ENCODE peak calls at places on chromosome X, in seven cellular contexts. U is mesendoderm, D is trophoblast cell, L is H9, W is neuronal stem cell, Z is mesenchymal stem cell, F is H1. A is an unnamed sample.
A peak's percentile ranks its signal among the peaks of the same experiment; 100 is the strongest.

GRCh38 chrX:97860206-97860605 is 976.5 kb downstream of the RPA4 start:
- DNase-seq in F (no peak), W (peak; percentile 0), Z (peak; percentile 54), U (no peak), D (no peak), L (no peak), A (peak; percentile 73)

GRCh38 chrX:56788717-56789122 is 59.7 kb downstream of the NBDY start:
- DNase-seq in F (no peak), L (no peak), D (no peak), U (no peak), W (no peak), Z (no peak), A (peak; percentile 47)

GRCh38 chrX:45755719-45756118 is 555.0 kb upstream of the DIPK2B start:
- DNase-seq in Z (no peak), D (no peak), W (no peak), F (no peak), U (no peak), L (no peak), A (no peak)

GRCh38 chrX:40244116-40244515 is 146.4 kb upstream of the BCOR start:
- DNase-seq in F (no peak), U (no peak), Z (no peak), W (no peak), L (no peak), D (no peak), A (no peak)

GRCh38 chrX:50903387-50904027 is 7.0 kb upstream of the BMP15 start:
- DNase-seq in D (peak; percentile 23), F (no peak), W (peak; percentile 20), Z (peak; percentile 47), U (peak; percentile 59), L (no peak), A (peak; percentile 26)

GRCh38 chrX:31297881-31298280 is 226.0 kb upstream of the FTHL17 start:
- DNase-seq in D (no peak), Z (no peak), U (no peak), W (no peak), F (no peak), L (no peak), A (no peak)

GRCh38 chrX:8749697-8750096 is 17.8 kb upstream of the ANOS1 start:
- DNase-seq in L (no peak), D (no peak), Z (no peak), W (no peak), F (no peak), U (no peak), A (no peak)

GRCh38 chrX:11244641-11245040 is 48.6 kb upstream of the AMELX start:
- DNase-seq in L (no peak), W (no peak), Z (no peak), D (no peak), F (no peak), U (no peak), A (peak; percentile 35)

GRCh38 chrX:46777971-46778810 is 19.3 kb upstream of the SLC9A7 start:
- DNase-seq in W (no peak), U (peak; percentile 79), F (no peak), Z (peak; percentile 43), L (no peak), D (no peak), A (peak; percentile 56)

GRCh38 chrX:9369802-9370291 is 95.0 kb upstream of the TBL1X start:
- DNase-seq in F (no peak), W (no peak), U (no peak), L (no peak), D (no peak), Z (no peak), A (no peak)

GRCh38 chrX:124346877-124347241 is 496 bp downstream of the SH2D1A start:
- DNase-seq in Z (no peak), U (no peak), D (no peak), F (no peak), L (no peak), W (no peak), A (no peak)

GRCh38 chrX:44872319-44872816 is 620 bp upstream of the KDM6A start:
- DNase-seq in Z (peak; percentile 42), D (no peak), F (no peak), L (no peak), U (no peak), W (no peak), A (peak; percentile 4)

GRCh38 chrX:148771440-148771839 is 271.0 kb downstream of the AFF2 start:
- DNase-seq in L (no peak), D (no peak), W (no peak), U (no peak), F (no peak), Z (no peak), A (no peak)

GRCh38 chrX:148774276-148774675 is 273.9 kb downstream of the AFF2 start:
- DNase-seq in F (no peak), W (no peak), L (no peak), U (no peak), D (no peak), Z (no peak), A (no peak)
- H3K4ac ChIP-seq in F (no peak overlapping the region), W (no peak overlapping the region), L (no peak overlapping the region), U (no peak overlapping the region), D (no peak overlapping the region), Z (no peak overlapping the region), A (no peak overlapping the region)

DNA sequence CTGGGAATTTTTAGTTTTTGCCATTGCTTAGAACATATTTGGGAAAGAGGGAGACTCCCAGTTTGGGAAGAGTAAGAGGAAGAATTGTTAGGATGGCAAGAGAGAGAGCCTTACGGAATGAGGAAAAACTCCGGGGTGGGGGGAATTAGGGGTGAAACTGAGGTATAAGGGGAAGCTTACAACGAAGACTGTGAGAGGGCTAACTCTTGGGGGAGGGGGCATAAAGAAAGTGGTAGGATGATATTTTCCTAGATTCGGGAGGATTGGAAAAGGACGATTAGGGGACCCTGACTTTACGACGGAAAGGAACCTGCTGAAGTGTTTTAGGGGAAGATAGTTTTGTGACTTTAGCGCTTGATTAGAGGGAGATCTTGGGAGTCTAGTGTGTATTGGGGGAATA is 86.2 kb upstream of the HPRT1 start:
- DNase-seq in F (no peak), L (no peak), D (no peak), Z (peak; percentile 16), U (no peak), W (no peak), A (no peak)
- H3K18ac ChIP-seq in F (no peak overlapping the region), L (no peak overlapping the region), D (no peak overlapping the region), Z (no peak overlapping the region), U (no peak overlapping the region), W (no peak overlapping the region), A (no peak overlapping the region)

GRCh38 chrX:151031365-151031975 is 48.3 kb downstream of the HMGB3 start:
- DNase-seq in D (no peak), L (no peak), W (no peak), Z (no peak), F (no peak), U (no peak), A (no peak)

GRCh38 chrX:151030845-151031244 is 47.7 kb downstream of the HMGB3 start:
- DNase-seq in D (no peak), L (no peak), Z (no peak), U (no peak), W (no peak), F (no peak), A (no peak)
- H3K4ac ChIP-seq in D (no peak overlapping the region), L (no peak overlapping the region), Z (no peak overlapping the region), U (no peak overlapping the region), W (no peak overlapping the region), F (no peak overlapping the region), A (no peak overlapping the region)

DNA sequence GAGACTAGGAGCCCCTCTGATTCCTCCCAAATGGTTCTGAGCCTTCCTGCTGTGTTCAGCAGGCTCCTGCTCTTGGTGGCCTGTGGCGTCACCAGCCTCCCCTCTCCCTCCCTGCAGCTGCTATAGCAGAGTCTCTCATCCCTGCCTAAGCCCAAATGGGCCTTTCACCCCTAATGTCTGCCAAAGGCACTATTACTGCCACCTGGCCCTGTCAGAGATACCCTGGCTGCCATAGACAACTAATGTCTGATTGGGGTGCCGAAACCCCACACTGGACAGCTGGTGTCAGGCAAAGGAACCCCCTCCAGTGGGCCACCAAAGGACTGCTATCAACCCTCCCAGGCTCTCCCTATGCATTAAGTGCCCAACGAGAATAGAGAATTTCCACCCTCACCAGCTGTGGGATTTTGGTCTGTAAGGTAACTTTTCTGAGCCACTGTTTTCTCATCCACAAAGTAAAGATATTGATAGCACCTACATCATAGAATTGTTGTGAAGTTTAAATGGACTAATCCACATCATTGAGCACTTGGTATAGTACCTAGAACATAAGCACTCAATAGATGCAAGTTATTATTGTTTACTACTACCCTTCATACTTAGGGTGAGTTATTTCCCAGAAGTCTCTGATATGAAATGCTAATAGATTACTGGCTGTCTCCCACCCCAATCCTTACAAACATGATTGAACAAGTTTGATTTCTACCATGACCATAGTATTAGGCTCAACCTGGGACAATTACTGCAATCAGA is 421.3 kb downstream of the MID1IP1 start:
- DNase-seq in W (no peak), D (no peak), L (no peak), F (no peak), Z (no peak), U (peak; percentile 29), A (no peak)
- H3K18ac ChIP-seq in W (no peak overlapping the region), D (no peak overlapping the region), L (no peak overlapping the region), F (no peak overlapping the region), Z (no peak overlapping the region), U (no peak overlapping the region), A (no peak overlapping the region)

GRCh38 chrX:6640727-6641126 is 105.8 kb upstream of the VCX3A start:
- DNase-seq in L (no peak), Z (no peak), U (no peak), F (no peak), D (no peak), W (no peak), A (no peak)
- H3K4ac ChIP-seq in L (no peak overlapping the region), Z (no peak overlapping the region), U (no peak overlapping the region), F (no peak overlapping the region), D (no peak overlapping the region), W (no peak overlapping the region), A (no peak overlapping the region)

DNA sequence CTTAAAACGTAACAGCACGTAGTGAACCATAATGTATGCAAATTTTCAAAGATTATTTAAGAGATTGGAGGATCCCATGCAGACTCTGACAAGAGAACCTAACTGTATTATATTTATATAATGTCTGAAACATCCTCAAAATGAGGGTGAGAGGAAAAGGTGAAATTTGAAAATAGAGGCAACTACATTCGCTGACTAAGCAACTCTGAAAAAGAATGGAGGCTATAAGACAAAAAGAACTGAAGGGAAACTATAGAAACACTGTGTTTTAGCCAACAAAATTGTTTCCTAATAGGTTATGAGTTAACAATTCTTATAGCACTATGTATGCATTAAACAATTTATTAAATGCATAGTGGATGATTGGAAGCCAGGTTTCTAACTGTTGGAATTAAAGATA is 648.0 kb downstream of the UBE2NL start:
- DNase-seq in L (no peak), W (no peak), F (no peak), U (no peak), D (no peak), Z (no peak), A (no peak)
- H3K18ac ChIP-seq in L (no peak overlapping the region), W (no peak overlapping the region), F (no peak overlapping the region), U (no peak overlapping the region), D (no peak overlapping the region), Z (no peak overlapping the region), A (no peak overlapping the region)

GRCh38 chrX:12971282-12972003 is 3.5 kb upstream of the TMSB4X start:
- DNase-seq in L (no peak), U (no peak), F (no peak), Z (no peak), W (no peak), D (no peak), A (no peak)
- H3K4ac ChIP-seq in L (no peak overlapping the region), U (peak overlapping the region; percentile 48), F (peak overlapping the region; percentile 69), Z (no peak overlapping the region), W (no peak overlapping the region), D (no peak overlapping the region), A (peak overlapping the region; percentile 7)

GRCh38 chrX:66017659-66018170 is 22.2 kb downstream of the VSIG4 start:
- DNase-seq in L (no peak), Z (no peak), D (no peak), F (no peak), U (peak; percentile 26), W (no peak), A (no peak)
- H3K18ac ChIP-seq in L (no peak overlapping the region), Z (no peak overlapping the region), D (no peak overlapping the region), F (no peak overlapping the region), U (no peak overlapping the region), W (no peak overlapping the region), A (no peak overlapping the region)